ENCODE peak calls at places on chromosomes 7 and 10, in ten cellular contexts. D is left lung; W is activated CD4-positive, alpha-beta T cell treated with anti-CD3 and anti-CD28 coated beads for 1 hour; B is anterior cingulate cortex; R is GM23248; C is breast epithelium; K is SK-MEL-5; I is iris pigment epithelial cell; Z is hypothalamus; N is stimulated activated CD8-positive, alpha-beta memory T cell treated with anti-CD3 and anti-CD28 coated beads, Interleukin-7, amount 100 ng/mL, for 24 hours. G is an unnamed sample.

GRCh38 chr10:61558188-61558587 is 104.5 kb upstream of the CABCOCO1 start:
- DNase-seq in D (no peak), W (no peak), B (no peak), R (no peak), C (no peak), K (no peak), I (no peak), Z (no peak), N (no peak), G (no peak)

GRCh38 chr10:94205370-94205930 is 157.3 kb downstream of the NOC3L start:
- DNase-seq in D (no peak), W (no peak), B (no peak), R (peak), C (no peak), K (no peak), I (peak), Z (no peak), N (no peak), G (no peak)

GRCh38 chr10:89206402-89207180 is 526 bp downstream of the CH25H start:
- DNase-seq in D (peak), W (peak), B (peak), R (peak), C (peak), K (no peak), I (no peak), Z (peak), N (no peak), G (no peak)

GRCh38 chr10:106500585-106501525 is 663.7 kb downstream of the SORCS1 start:
- DNase-seq in D (no peak), W (no peak), B (no peak), R (no peak), C (no peak), K (no peak), I (peak), Z (no peak), N (no peak), G (no peak)

GRCh38 chr7:107312418-107312817 is 143.6 kb downstream of the HBP1 start:
- DNase-seq in D (no peak), W (no peak), B (no peak), R (peak), C (no peak), K (no peak), I (peak), Z (no peak), N (no peak), G (no peak)

GRCh38 chr7:158324397-158325360 is 262.9 kb downstream of the PTPRN2 start:
- DNase-seq in D (no peak), W (no peak), B (no peak), R (no peak), C (no peak), K (no peak), I (no peak), Z (no peak), N (no peak), G (no peak)

GRCh38 chr7:18788026-18788425 is 292.5 kb downstream of the HDAC9 start:
- DNase-seq in D (no peak), W (no peak), B (no peak), R (no peak), C (no peak), K (no peak), I (peak), Z (no peak), N (no peak), G (no peak)

GRCh38 chr7:141537906-141538305 is 13.3 kb upstream of the AGK start:
- DNase-seq in D (no peak), W (no peak), B (no peak), R (no peak), C (no peak), K (no peak), I (no peak), Z (no peak), N (no peak), G (no peak)

GRCh38 chr10:103557455-103557854 is 64.0 kb downstream of the NEURL1 start:
- DNase-seq in D (no peak), W (no peak), B (no peak), R (no peak), C (no peak), K (no peak), I (no peak), Z (no peak), N (no peak), G (no peak)

GRCh38 chr7:94012748-94013147 is 8.6 kb upstream of the BET1 start:
- DNase-seq in D (no peak), W (no peak), B (no peak), R (peak), C (no peak), K (peak), I (no peak), Z (no peak), N (no peak), G (no peak)

GRCh38 chr10:88840104-88840503 is 11.5 kb downstream of the ANKRD22 start:
- DNase-seq in D (no peak), W (no peak), B (no peak), R (no peak), C (no peak), K (no peak), I (no peak), Z (no peak), N (no peak), G (no peak)

GRCh38 chr7:10412426-10413019 is 561.1 kb upstream of the PHF14 start:
- DNase-seq in D (no peak), W (no peak), B (no peak), R (peak), C (no peak), K (peak), I (peak), Z (no peak), N (no peak), G (no peak)

GRCh38 chr7:116542618-116543017 is 17.8 kb downstream of the CAV1 start:
- DNase-seq in D (no peak), W (no peak), B (no peak), R (peak), C (no peak), K (no peak), I (peak), Z (no peak), N (no peak), G (no peak)

GRCh38 chr7:17879075-17879661 is 61.1 kb downstream of the SNX13 start:
- DNase-seq in D (no peak), W (no peak), B (no peak), R (no peak), C (no peak), K (no peak), I (no peak), Z (no peak), N (no peak), G (no peak)

GRCh38 chr7:40538281-40538680 is 403.5 kb downstream of the SUGCT start:
- DNase-seq in D (no peak), W (no peak), B (no peak), R (no peak), C (no peak), K (no peak), I (peak), Z (no peak), N (no peak), G (no peak)

GRCh38 chr10:81866753-81867152 is 8.2 kb upstream of the NRG3 start:
- DNase-seq in D (no peak), W (no peak), B (no peak), R (no peak), C (no peak), K (peak), I (no peak), Z (no peak), N (no peak), G (no peak)

GRCh38 chr7:27176343-27176731 is 2.2 kb upstream of the HOXA10 start:
- DNase-seq in D (no peak), W (no peak), B (no peak), R (peak), C (no peak), K (no peak), I (no peak), Z (no peak), N (no peak), G (no peak)

GRCh38 chr10:71615538-71616329 is 103.8 kb downstream of the C10orf105 start:
- DNase-seq in D (no peak), W (no peak), B (no peak), R (no peak), C (no peak), K (no peak), I (no peak), Z (no peak), N (no peak), G (no peak)

GRCh38 chr7:28115261-28115660 is 65.3 kb downstream of the JAZF1 start:
- DNase-seq in D (no peak), W (no peak), B (no peak), R (no peak), C (no peak), K (no peak), I (no peak), Z (no peak), N (no peak), G (no peak)

GRCh38 chr7:114973147-114973546 is 51.3 kb downstream of the MDFIC start:
- DNase-seq in D (no peak), W (no peak), B (no peak), R (peak), C (no peak), K (peak), I (peak), Z (no peak), N (no peak), G (no peak)

GRCh38 chr7:104137971-104138370 is 69.8 kb downstream of the ORC5 start:
- DNase-seq in D (no peak), W (no peak), B (no peak), R (peak), C (no peak), K (peak), I (peak), Z (no peak), N (no peak), G (no peak)

GRCh38 chr7:32921896-32922295 is 30.3 kb upstream of the KBTBD2 start:
- DNase-seq in D (no peak), W (no peak), B (no peak), R (peak), C (no peak), K (peak), I (peak), Z (no peak), N (no peak), G (no peak)

GRCh38 chr7:74464931-74465906 is 11.5 kb downstream of the GTF2IRD1 start:
- DNase-seq in D (no peak), W (no peak), B (no peak), R (no peak), C (peak), K (no peak), I (no peak), Z (no peak), N (no peak), G (no peak)

GRCh38 chr10:10315989-10316388 is 701.7 kb upstream of the CELF2 start:
- DNase-seq in D (no peak), W (no peak), B (no peak), R (no peak), C (no peak), K (no peak), I (no peak), Z (no peak), N (no peak), G (no peak)

GRCh38 chr10:51425431-51425830 is 274.0 kb downstream of the CSTF2T start:
- DNase-seq in D (no peak), W (no peak), B (no peak), R (peak), C (no peak), K (no peak), I (no peak), Z (no peak), N (no peak), G (no peak)

GRCh38 chr10:126730856-126731612 is 60.5 kb upstream of the C10orf90 start:
- DNase-seq in D (no peak), W (no peak), B (no peak), R (no peak), C (no peak), K (no peak), I (no peak), Z (no peak), N (no peak), G (no peak)

GRCh38 chr7:2433713-2434550 is 30.5 kb downstream of the CHST12 start:
- DNase-seq in D (peak), W (no peak), B (no peak), R (no peak), C (no peak), K (no peak), I (no peak), Z (no peak), N (no peak), G (no peak)

GRCh38 chr10:128694532-128694931 is 568.3 kb upstream of the MKI67 start:
- DNase-seq in D (no peak), W (no peak), B (no peak), R (no peak), C (no peak), K (no peak), I (no peak), Z (no peak), N (no peak), G (no peak)

GRCh38 chr10:6348091-6348862 is 145.5 kb downstream of the PFKFB3 start:
- DNase-seq in D (peak), W (peak), B (peak), R (peak), C (peak), K (no peak), I (no peak), Z (peak), N (peak), G (no peak)

GRCh38 chr7:130303127-130303526 is 10.2 kb downstream of the CPA4 start:
- DNase-seq in D (no peak), W (no peak), B (no peak), R (no peak), C (no peak), K (no peak), I (no peak), Z (no peak), N (no peak), G (no peak)

GRCh38 chr7:98933321-98933720 is 55.0 kb downstream of the TRRAP start:
- DNase-seq in D (no peak), W (no peak), B (no peak), R (no peak), C (no peak), K (no peak), I (no peak), Z (no peak), N (no peak), G (no peak)

GRCh38 chr7:101172854-101173751 is 7.0 kb downstream of the NAT16 start:
- DNase-seq in D (peak), W (no peak), B (no peak), R (peak), C (peak), K (no peak), I (peak), Z (peak), N (no peak), G (peak)

GRCh38 chr10:130078120-130078519 is 32.5 kb downstream of the C10orf143 start:
- DNase-seq in D (no peak), W (no peak), B (no peak), R (no peak), C (no peak), K (no peak), I (no peak), Z (no peak), N (no peak), G (no peak)

GRCh38 chr10:75231672-75232581 is 3.8 kb downstream of the COMTD1 start:
- DNase-seq in D (no peak), W (no peak), B (no peak), R (no peak), C (no peak), K (no peak), I (no peak), Z (no peak), N (no peak), G (no peak)

GRCh38 chr10:60283397-60283796 is 106.3 kb downstream of the ANK3 start:
- DNase-seq in D (no peak), W (no peak), B (no peak), R (peak), C (no peak), K (no peak), I (peak), Z (no peak), N (no peak), G (no peak)

GRCh38 chr7:50552139-50552538 is 13.1 kb downstream of the DDC start:
- DNase-seq in D (no peak), W (no peak), B (no peak), R (no peak), C (no peak), K (no peak), I (no peak), Z (no peak), N (no peak), G (no peak)

GRCh38 chr7:92881091-92881485 is 44.7 kb upstream of the CDK6 start:
- DNase-seq in D (no peak), W (no peak), B (no peak), R (no peak), C (no peak), K (no peak), I (no peak), Z (no peak), N (no peak), G (no peak)